ENCODE peak calls at places on chromosomes 3 and 15, in four cellular contexts. G, H, S and E are unnamed samples.

GRCh38 chr15:82809308-82810060 is at the start of gene WHAMM:
- DNase-seq in S (peak), G (peak), H (peak), E (peak)

GRCh38 chr15:48928877-48929538 is 34.7 kb downstream of the SHC4 start:
- DNase-seq in S (peak), H (no peak), G (peak), E (no peak)

GRCh38 chr3:30632521-30632920 is 26.1 kb downstream of the TGFBR2 start:
- DNase-seq in S (no peak), H (no peak), G (no peak), E (no peak)

GRCh38 chr15:62756326-62756994 is 286.1 kb upstream of the TPM1 start:
- DNase-seq in H (peak), S (no peak), G (no peak), E (no peak)

GRCh38 chr3:43963208-43963607 is 272.5 kb downstream of the ABHD5 start:
- DNase-seq in H (no peak), G (no peak), S (no peak), E (no peak)

GRCh38 chr3:110062711-110063110 is 725.4 kb upstream of the DPPA4 start:
- DNase-seq in G (no peak), S (no peak), H (no peak), E (no peak)

GRCh38 chr3:53140575-53141467 is 10.6 kb upstream of the RFT1 start:
- DNase-seq in G (peak), H (no peak), S (peak), E (peak)

GRCh38 chr3:133573629-133574194 is at the start of gene CDV3:
- DNase-seq in H (no peak), G (no peak), S (no peak), E (no peak)

GRCh38 chr3:193974147-193974546 is 161.8 kb upstream of the HES1 start:
- DNase-seq in S (peak), H (no peak), G (no peak), E (no peak)

GRCh38 chr15:96209285-96209735 is 121.2 kb upstream of the NR2F2 start:
- DNase-seq in S (no peak), G (no peak), H (peak), E (no peak)

GRCh38 chr3:160686955-160687535 is 10.1 kb downstream of the ARL14 start:
- DNase-seq in S (no peak), H (peak), G (peak), E (peak)

GRCh38 chr15:100383302-100384107 is 41.7 kb upstream of the ADAMTS17 start:
- DNase-seq in S (peak), H (peak), G (peak), E (peak)

GRCh38 chr3:69250014-69250413 is 127.6 kb upstream of the LMOD3 start:
- DNase-seq in S (no peak), H (no peak), G (no peak), E (no peak)

GRCh38 chr3:141477224-141477623 is 9.6 kb upstream of the RASA2 start:
- DNase-seq in G (peak), H (peak), S (peak), E (peak)

GRCh38 chr3:146655333-146655996 is 50.3 kb upstream of the PLSCR5 start:
- DNase-seq in S (no peak), G (peak), H (peak), E (no peak)

GRCh38 chr3:39150803-39151631 is 2.4 kb downstream of the CSRNP1 start:
- DNase-seq in H (peak), S (peak), G (peak), E (peak)

GRCh38 chr15:26260517-26261133 is 397.5 kb upstream of the ATP10A start:
- DNase-seq in G (peak), S (no peak), H (peak), E (no peak)

GRCh38 chr15:77573826-77574225 is 58.9 kb downstream of the LINGO1 start:
- DNase-seq in H (no peak), S (no peak), G (no peak), E (peak)

GRCh38 chr3:16807441-16807840 is 77.3 kb upstream of the PLCL2 start:
- DNase-seq in G (no peak), H (no peak), S (no peak), E (peak)

GRCh38 chr3:52841211-52841980 is 6.6 kb upstream of the MUSTN1 start:
- DNase-seq in H (no peak), G (no peak), S (no peak), E (peak)

GRCh38 chr3:180594631-180595348 is 7.2 kb upstream of the TTC14 start:
- DNase-seq in G (peak), H (peak), S (peak), E (peak)

GRCh38 chr3:149581681-149582349 is 76.0 kb downstream of the WWTR1 start:
- DNase-seq in S (peak), G (peak), H (no peak), E (peak)

GRCh38 chr3:81765425-81765824 is 4.0 kb upstream of the GBE1 start:
- DNase-seq in S (no peak), H (no peak), G (no peak), E (no peak)

GRCh38 chr3:194872669-194872977 is 186.9 kb downstream of the FAM43A start:
- DNase-seq in S (peak), H (no peak), G (peak), E (no peak)

GRCh38 chr3:127389415-127389814 is 101.6 kb upstream of the PRR20G start:
- DNase-seq in G (peak), H (no peak), S (peak), E (no peak)

GRCh38 chr3:30263921-30264313 is 342.5 kb upstream of the TGFBR2 start:
- DNase-seq in G (no peak), S (no peak), H (no peak), E (no peak)

GRCh38 chr15:90154861-90155626 is 46.1 kb upstream of the SEMA4B start:
- DNase-seq in H (peak), S (peak), G (peak), E (peak)

GRCh38 chr3:53069422-53070068 is 23.7 kb upstream of the SFMBT1 start:
- DNase-seq in H (no peak), G (no peak), S (no peak), E (no peak)

GRCh38 chr3:197244751-197245150 is 53.7 kb downstream of the DLG1 start:
- DNase-seq in H (no peak), G (no peak), S (no peak), E (no peak)

GRCh38 chr15:101209285-101209821 is 42.5 kb downstream of the CHSY1 start:
- DNase-seq in S (no peak), H (no peak), G (no peak), E (peak)

GRCh38 chr3:80018375-80018774 is 250.6 kb upstream of the ROBO1 start:
- DNase-seq in H (no peak), S (no peak), G (peak), E (no peak)

GRCh38 chr3:193743702-193744047 is 150.7 kb downstream of the OPA1 start:
- DNase-seq in G (no peak), S (no peak), H (no peak), E (no peak)

GRCh38 chr3:121735047-121735696 is 14.4 kb downstream of the GOLGB1 start:
- DNase-seq in H (no peak), S (no peak), G (no peak), E (no peak)

GRCh38 chr15:90598679-90599078 is 69.0 kb downstream of the CRTC3 start:
- DNase-seq in H (no peak), G (no peak), S (no peak), E (no peak)

GRCh38 chr15:65421360-65422215 is 1.2 kb downstream of the IGDCC4 start:
- DNase-seq in G (peak), S (no peak), H (no peak), E (peak)

GRCh38 chr3:33030246-33030645 is 66.7 kb downstream of the GLB1 start:
- DNase-seq in G (no peak), S (no peak), H (no peak), E (no peak)
- H3K4me3 ChIP-seq in G (no peak), S (no peak), H (no peak), E (no peak)

GRCh38 chr3:60277376-60277800 is 973.9 kb downstream of the FHIT start:
- DNase-seq in S (no peak), G (no peak), H (no peak), E (no peak)
- H2AFZ ChIP-seq in S (no peak), G (no peak), H (no peak), E (no peak)

GRCh38 chr3:36871379-36872126 is 73.3 kb downstream of the TRANK1 start:
- DNase-seq in S (no peak), G (no peak), H (no peak), E (no peak)
- TF ChIP-seq CTCF in S (no peak), G (peak), H (no peak), E (peak)

GRCh38 chr15:36284911-36285310 is 294.5 kb upstream of the CDIN1 start:
- DNase-seq in G (no peak), S (no peak), H (no peak), E (no peak)
- H3K4me3 ChIP-seq in G (no peak), S (no peak), H (no peak), E (no peak)

DNA sequence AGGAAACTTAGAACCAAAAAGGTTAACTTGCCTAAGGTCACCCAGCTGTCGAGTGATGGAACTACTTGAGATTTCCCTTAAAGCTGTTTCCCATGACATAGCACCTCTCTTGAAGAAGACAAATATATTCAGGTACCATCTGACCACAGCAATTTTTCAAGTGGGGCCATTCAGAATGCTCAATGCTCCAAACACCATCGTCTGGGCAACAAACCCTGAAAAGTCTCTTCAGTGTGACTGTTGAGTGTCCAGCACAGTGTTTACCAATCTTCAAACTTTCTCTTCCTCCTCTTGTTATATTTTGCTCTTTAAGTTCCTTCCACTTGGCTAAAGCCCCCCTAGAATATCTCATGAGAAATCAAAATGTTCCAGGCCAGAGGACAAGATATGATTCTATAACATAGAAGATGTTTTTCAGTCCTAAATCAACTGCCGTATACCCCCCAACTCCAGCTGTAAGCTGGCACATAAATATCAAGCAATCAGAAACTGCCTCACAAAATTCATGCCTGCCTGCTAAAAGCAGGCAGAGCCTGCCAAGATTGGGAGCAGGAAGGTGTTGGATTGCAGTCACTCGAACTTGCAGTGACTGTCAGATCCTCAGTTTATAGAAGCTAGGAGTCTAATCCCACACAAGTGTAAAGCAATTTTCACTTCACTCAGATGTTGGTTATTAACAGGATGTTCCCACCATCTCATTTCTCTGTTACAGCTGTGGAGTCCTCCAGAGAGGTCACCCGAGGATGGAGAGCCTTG is 230.5 kb upstream of the MRPL3 start:
- DNase-seq in S (no peak), G (no peak), H (no peak), E (no peak)
- H2AFZ ChIP-seq in S (no peak), G (no peak), H (no peak), E (no peak)